ENCODE peak calls at places on chromosomes 12 and 14, in four cellular contexts. U is heart right ventricle, B is ovary, F is WERI-Rb-1. Y is an unnamed sample.

GRCh38 chr12:52097045-52097666 is 17.7 kb downstream of the SMIM41 start:
- DNase-seq in U (no peak), B (no peak), F (no peak), Y (no peak)

GRCh38 chr14:56339855-56340701 is 221.9 kb downstream of the PELI2 start:
- DNase-seq in U (peak; percentile 73), B (peak; percentile 70), F (peak; percentile 72), Y (peak; percentile 29)

GRCh38 chr14:44316647-44317432 is 190.2 kb downstream of the FSCB start:
- DNase-seq in U (no peak), B (no peak), F (no peak), Y (no peak)

GRCh38 chr12:124804011-124804621 is 59.5 kb downstream of the SCARB1 start:
- DNase-seq in U (no peak), B (peak; percentile 30), F (no peak), Y (no peak)

GRCh38 chr12:94098466-94098865 is 49.9 kb upstream of the PLXNC1 start:
- DNase-seq in U (no peak), B (no peak), F (no peak), Y (no peak)

GRCh38 chr12:15151141-15152091 is 69.8 kb downstream of the RERG start:
- DNase-seq in U (no peak), B (no peak), F (peak; percentile 24), Y (no peak)

GRCh38 chr14:66137076-66137475 is 349.1 kb upstream of the CCDC196 start:
- DNase-seq in U (no peak), B (no peak), F (no peak), Y (no peak)

GRCh38 chr12:29519585-29520182 is 22.2 kb upstream of the OVCH1 start:
- DNase-seq in U (no peak), B (no peak), F (peak; percentile 9), Y (peak; percentile 1)

GRCh38 chr12:86727151-86727550 is 471.0 kb upstream of the MGAT4C start:
- DNase-seq in U (no peak), B (no peak), F (no peak), Y (no peak)

GRCh38 chr14:70665448-70666363 is 24.0 kb downstream of the TTC9 start:
- DNase-seq in U (no peak), B (no peak), F (no peak), Y (no peak)

GRCh38 chr14:91945776-91946305 is 1.7 kb downstream of the FBLN5 start:
- DNase-seq in U (no peak), B (no peak), F (no peak), Y (no peak)

GRCh38 chr14:68733086-68733621 is 59.7 kb downstream of the ZFP36L1 start:
- DNase-seq in U (no peak), B (no peak), F (no peak), Y (no peak)

GRCh38 chr12:21941522-21942376 is 523 bp upstream of the ABCC9 start:
- DNase-seq in U (peak; percentile 77), B (peak; percentile 76), F (peak; percentile 14), Y (no peak)

GRCh38 chr12:3885179-3886094 is 12.2 kb upstream of the PARP11 start:
- DNase-seq in U (no peak), B (peak; percentile 26), F (no peak), Y (no peak)

GRCh38 chr12:95182868-95183415 is 34.3 kb downstream of the FGD6 start:
- DNase-seq in U (no peak), B (no peak), F (no peak), Y (no peak)

GRCh38 chr12:117803013-117803412 is 165.8 kb downstream of the KSR2 start:
- DNase-seq in U (no peak), B (no peak), F (no peak), Y (no peak)
- H3K27ac ChIP-seq in U (no peak overlapping the region), B (no peak overlapping the region), F (no peak overlapping the region), Y (no peak overlapping the region)

GRCh38 chr12:110739894-110740293 is 2.8 kb downstream of the PPP1CC start:
- DNase-seq in U (no peak), B (no peak), F (no peak), Y (no peak)
- H3K27ac ChIP-seq in U (no peak overlapping the region), B (no peak overlapping the region), F (no peak overlapping the region), Y (no peak overlapping the region)

DNA sequence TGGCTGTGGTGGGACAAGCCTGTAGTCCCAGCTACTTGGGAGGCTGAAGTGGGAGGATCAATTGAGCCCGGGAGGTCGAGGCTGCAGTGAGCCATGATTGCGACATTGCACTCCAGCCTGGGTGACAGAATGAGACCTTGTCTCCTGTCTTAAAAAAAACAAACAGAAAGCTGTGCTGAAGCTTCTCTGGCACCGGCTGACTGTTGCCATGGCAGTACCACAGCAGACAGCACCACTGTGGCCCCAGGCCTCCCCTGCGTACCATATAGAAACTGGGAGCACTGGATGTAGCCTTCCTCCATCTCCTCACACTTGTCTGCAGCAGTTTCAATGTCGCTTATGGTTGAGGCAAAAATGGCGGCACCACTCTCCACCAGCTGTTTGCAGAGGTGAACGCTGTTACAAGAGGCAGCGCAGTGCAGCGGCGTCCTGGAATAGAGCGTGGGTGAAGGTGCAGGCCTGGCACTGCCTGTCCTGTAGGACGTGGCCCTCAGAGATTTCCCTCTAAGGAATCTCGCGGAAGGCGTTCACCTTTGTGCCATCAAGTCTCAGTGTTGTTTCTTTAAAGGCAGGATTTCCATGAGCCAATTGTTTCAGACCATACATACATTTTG is 21.9 kb downstream of the ZFYVE21 start:
- DNase-seq in U (no peak), B (no peak), F (no peak), Y (no peak)
- H3K27ac ChIP-seq in U (no peak overlapping the region), B (no peak overlapping the region), F (no peak overlapping the region), Y (no peak overlapping the region)

GRCh38 chr14:95235767-95236166 is 78.4 kb upstream of the DICER1 start:
- DNase-seq in U (no peak), B (no peak), F (no peak), Y (no peak)

GRCh38 chr14:95235351-95235750 is 78.0 kb upstream of the DICER1 start:
- DNase-seq in U (no peak), B (no peak), F (no peak), Y (no peak)

GRCh38 chr14:95232894-95233584 is 75.7 kb upstream of the DICER1 start:
- DNase-seq in U (no peak), B (no peak), F (no peak), Y (no peak)

GRCh38 chr14:95233702-95234241 is 76.4 kb upstream of the DICER1 start:
- DNase-seq in U (peak; percentile 62), B (no peak), F (no peak), Y (no peak)

DNA sequence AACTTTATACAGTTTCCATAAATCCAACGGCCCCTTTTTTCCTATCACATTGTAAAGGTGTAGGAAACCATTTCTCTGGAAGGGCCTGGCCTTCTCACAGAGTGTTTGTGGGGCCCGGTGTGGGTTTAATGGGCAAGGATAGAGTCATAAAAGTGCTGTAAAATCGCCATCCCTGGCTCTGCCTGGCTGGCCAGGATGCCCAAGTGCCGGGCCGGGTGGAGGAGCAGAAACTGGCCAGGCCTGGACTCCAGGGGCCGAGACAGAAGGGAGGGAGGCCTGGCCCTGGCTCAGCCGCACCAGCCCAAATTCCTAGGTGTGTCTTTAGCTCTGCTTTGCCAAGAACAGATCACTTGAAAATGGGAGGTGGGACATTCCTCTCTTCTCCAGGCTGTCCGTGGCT is 77.1 kb upstream of the DICER1 start:
- DNase-seq in U (no peak), B (no peak), F (no peak), Y (no peak)
- H3K27ac ChIP-seq in U (peak overlapping the region; percentile 40), B (no peak overlapping the region), F (no peak overlapping the region), Y (no peak overlapping the region)

GRCh38 chr14:98725196-98725595 is 546.8 kb downstream of the BCL11B start:
- DNase-seq in U (no peak), B (no peak), F (no peak), Y (no peak)
- H3K27ac ChIP-seq in U (no peak overlapping the region), B (no peak overlapping the region), F (no peak overlapping the region), Y (no peak overlapping the region)

DNA sequence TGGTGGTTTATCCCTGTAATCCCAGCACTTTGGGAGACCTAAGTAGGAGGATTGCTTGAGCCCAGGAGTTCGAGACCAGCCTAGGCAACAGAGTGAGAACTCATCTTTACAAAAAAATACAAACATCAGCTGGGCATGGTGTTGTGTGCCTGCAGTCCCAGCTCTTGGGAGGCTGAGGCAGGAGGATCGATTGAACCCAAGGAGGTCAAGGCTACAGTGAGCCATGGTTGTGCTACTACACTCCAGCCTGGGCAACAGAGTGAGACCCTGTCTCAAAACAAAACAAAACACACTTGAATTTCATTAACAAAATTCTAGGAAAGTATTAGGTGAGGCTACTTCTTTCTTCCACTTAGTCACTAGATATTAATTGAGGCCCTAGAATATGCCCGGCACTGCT is 77.1 kb downstream of the STXBP6 start:
- DNase-seq in U (no peak), B (no peak), F (no peak), Y (no peak)
- H3K27ac ChIP-seq in U (no peak overlapping the region), B (no peak overlapping the region), F (no peak overlapping the region), Y (no peak overlapping the region)

DNA sequence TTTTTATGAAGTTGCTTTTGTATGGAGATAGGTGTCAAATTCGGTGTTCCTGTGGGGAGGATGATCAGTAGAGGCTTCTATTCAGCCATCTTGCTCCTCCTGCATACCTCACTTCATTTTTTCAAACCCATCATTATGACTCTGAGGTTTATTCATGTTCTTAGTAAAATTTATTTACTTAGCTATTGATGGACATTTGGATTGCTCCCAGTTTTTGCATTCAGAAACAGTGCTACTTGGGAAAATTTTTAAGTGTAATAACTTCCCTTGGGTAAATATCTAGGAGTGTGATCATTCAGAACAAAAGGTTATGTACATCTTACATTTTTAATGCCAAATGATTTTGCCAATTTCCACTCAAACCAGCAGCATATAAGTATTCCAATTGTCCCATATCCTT is 208.3 kb downstream of the SYNE2 start:
- DNase-seq in U (no peak), B (no peak), F (no peak), Y (no peak)
- H3K27ac ChIP-seq in U (no peak overlapping the region), B (no peak overlapping the region), F (no peak overlapping the region), Y (no peak overlapping the region)

Y was measured in CD4-positive, alpha-beta T cell.